ENCODE peak calls at places on chromosomes 3 and 15, in five cellular contexts. A is stimulated activated CD4-positive, alpha-beta T cell treated with anti-CD3 and anti-CD28 coated beads, Interleukin-2, amount 100 ng/mL, for 48 hours; Y is activated CD8-positive, alpha-beta memory T cell treated with anti-CD3 and anti-CD28 coated beads for 4 hours; R is ELR; L is NCI-H748 treated with DMSO at 0.1 percent for 48 hours. D is an unnamed sample.
A peak's percentile ranks its signal among the peaks of the same experiment; 100 is the strongest.

GRCh38 chr3:17602126-17602525 is 140.3 kb downstream of the TBC1D5 start:
- DNase-seq in A (no peak), Y (no peak), R (peak; percentile 82), L (no peak), D (no peak)

GRCh38 chr3:38374221-38374620 is 27.6 kb downstream of the XYLB start:
- DNase-seq in A (peak; percentile 3), Y (no peak), R (no peak), L (no peak), D (no peak)

GRCh38 chr3:46857485-46858341 is 5.5 kb downstream of the MYL3 start:
- DNase-seq in A (no peak), Y (no peak), R (no peak), L (no peak), D (peak; percentile 9)

GRCh38 chr15:52068004-52068403 is 44.6 kb downstream of the BCL2L10 start:
- DNase-seq in A (no peak), Y (no peak), R (peak; percentile 31), L (no peak), D (no peak)

GRCh38 chr15:99704444-99704838 is 28.8 kb downstream of the LYSMD4 start:
- DNase-seq in A (no peak), Y (no peak), R (peak; percentile 87), L (peak; percentile 54), D (no peak)

GRCh38 chr15:88256261-88257230 is at the start of gene NTRK3:
- DNase-seq in A (no peak), Y (no peak), R (peak; percentile 9), L (no peak), D (peak; percentile 46)

GRCh38 chr3:4904801-4905695 is 74.2 kb upstream of the BHLHE40 start:
- DNase-seq in A (no peak), Y (no peak), R (peak; percentile 12), L (peak; percentile 28), D (peak; percentile 39)

GRCh38 chr3:122468896-122469533 is 45.7 kb downstream of the KPNA1 start:
- DNase-seq in A (no peak), Y (no peak), R (no peak), L (no peak), D (no peak)

GRCh38 chr3:111071257-111072015 is at the start of gene NECTIN3:
- DNase-seq in A (peak; percentile 75), Y (peak; percentile 75), R (peak; percentile 99), L (peak; percentile 77), D (peak; percentile 95)

GRCh38 chr15:60928987-60929386 is 300.1 kb downstream of the RORA start:
- DNase-seq in A (no peak), Y (no peak), R (no peak), L (no peak), D (no peak)

GRCh38 chr15:42324308-42324707 is 35.0 kb upstream of the CAPN3 start:
- DNase-seq in A (no peak), Y (no peak), R (peak; percentile 79), L (no peak), D (no peak)

GRCh38 chr3:112738366-112738765 is 97.4 kb upstream of the CCDC80 start:
- DNase-seq in A (no peak), Y (no peak), R (no peak), L (no peak), D (no peak)

GRCh38 chr3:105274536-105274935 is 92.2 kb upstream of the ALCAM start:
- DNase-seq in A (no peak), Y (no peak), R (no peak), L (no peak), D (no peak)

GRCh38 chr3:183714622-183715021 is 17.0 kb downstream of the YEATS2 start:
- DNase-seq in A (no peak), Y (no peak), R (no peak), L (no peak), D (no peak)

GRCh38 chr3:161008086-161008485 is 97.1 kb downstream of the B3GALNT1 start:
- DNase-seq in A (no peak), Y (no peak), R (no peak), L (no peak), D (no peak)

GRCh38 chr3:15636028-15636709 is 34.6 kb downstream of the BTD start:
- DNase-seq in A (no peak), Y (no peak), R (peak; percentile 98), L (no peak), D (peak; percentile 73)

GRCh38 chr3:11245276-11245675 is 26.9 kb upstream of the ATG7 start:
- DNase-seq in A (no peak), Y (no peak), R (no peak), L (no peak), D (no peak)

GRCh38 chr15:83282859-83283812 is 1.3 kb downstream of the BNC1 start:
- DNase-seq in A (no peak), Y (no peak), R (peak; percentile 61), L (no peak), D (no peak)

GRCh38 chr3:170724599-170724998 is 138.7 kb upstream of the SLC7A14 start:
- DNase-seq in A (no peak), Y (no peak), R (peak; percentile 82), L (no peak), D (peak; percentile 45)

GRCh38 chr3:144963810-144964209 is 992.2 kb downstream of the DIPK2A start:
- DNase-seq in A (no peak), Y (no peak), R (no peak), L (no peak), D (no peak)

GRCh38 chr3:20511863-20512262 is 325.9 kb upstream of the SGO1 start:
- DNase-seq in A (no peak), Y (no peak), R (peak; percentile 82), L (peak; percentile 60), D (no peak)

GRCh38 chr3:111863942-111864341 is 4.9 kb downstream of the PHLDB2 start:
- DNase-seq in A (no peak), Y (no peak), R (no peak), L (no peak), D (no peak)

GRCh38 chr3:105835606-105836005 is 33.2 kb downstream of the CBLB start:
- DNase-seq in A (no peak), Y (no peak), R (no peak), L (no peak), D (no peak)

GRCh38 chr3:49869525-49870126 is at the start of gene CAMKV:
- DNase-seq in A (peak; percentile 27), Y (no peak), R (no peak), L (peak; percentile 18), D (no peak)

GRCh38 chr3:131174752-131175151 is 148.1 kb downstream of the NEK11 start:
- DNase-seq in A (no peak), Y (peak; percentile 3), R (peak; percentile 47), L (no peak), D (no peak)

GRCh38 chr3:8451696-8452095 is 49.9 kb upstream of the LMCD1 start:
- DNase-seq in A (no peak), Y (no peak), R (peak; percentile 58), L (no peak), D (no peak)

GRCh38 chr15:82543155-82543554 is 2.9 kb upstream of the RPS17 start:
- DNase-seq in A (no peak), Y (no peak), R (no peak), L (no peak), D (no peak)

GRCh38 chr3:32794487-32795308 is 23.1 kb upstream of the TRIM71 start:
- DNase-seq in A (no peak), Y (no peak), R (peak; percentile 26), L (no peak), D (no peak)

GRCh38 chr3:111794701-111795100 is 64.4 kb upstream of the PHLDB2 start:
- DNase-seq in A (no peak), Y (no peak), R (no peak), L (no peak), D (no peak)

GRCh38 chr3:124037332-124037731 is 45.4 kb upstream of the ROPN1 start:
- DNase-seq in A (no peak), Y (no peak), R (peak; percentile 12), L (no peak), D (no peak)

GRCh38 chr3:30475038-30475808 is 131.2 kb upstream of the TGFBR2 start:
- DNase-seq in A (no peak), Y (no peak), R (no peak), L (no peak), D (no peak)

GRCh38 chr3:6928064-6928463 is 67.1 kb downstream of the GRM7 start:
- DNase-seq in A (no peak), Y (no peak), R (no peak), L (no peak), D (no peak)

GRCh38 chr3:64308931-64309330 is 83.7 kb upstream of the PRICKLE2 start:
- DNase-seq in A (no peak), Y (no peak), R (no peak), L (no peak), D (no peak)

GRCh38 chr15:63010920-63011693 is 31.4 kb upstream of the TPM1 start:
- DNase-seq in A (no peak), Y (no peak), R (no peak), L (no peak), D (no peak)

GRCh38 chr3:188174309-188175044 is 20.5 kb downstream of the LPP start:
- DNase-seq in A (no peak), Y (no peak), R (no peak), L (no peak), D (no peak)

GRCh38 chr3:184168363-184169120 is 6.1 kb upstream of the AP2M1 start:
- DNase-seq in A (no peak), Y (no peak), R (peak; percentile 94), L (no peak), D (no peak)

GRCh38 chr15:51969728-51970127 is 1.9 kb downstream of the LEO1 start:
- DNase-seq in A (no peak), Y (no peak), R (peak; percentile 37), L (no peak), D (no peak)

GRCh38 chr15:89068325-89068784 is 19.9 kb upstream of the ABHD2 start:
- DNase-seq in A (peak; percentile 40), Y (peak; percentile 14), R (peak; percentile 94), L (no peak), D (no peak)